ENCODE peak calls at places on chromosomes 4 and X, in ten cellular contexts. Y is RKO, K is cardiac muscle cell, S is SK-N-DZ, F is SJSA1, M is epithelial cell of proximal tubule, L is NCI-H1417, C is AG09319, N is skeletal muscle cell, D is T-helper 9 cell. I is an unnamed sample.

GRCh38 chrX:49276671-49277519 is 7.3 kb downstream of the PPP1R3F start:
- DNase-seq in Y (no peak), L (no peak), S (no peak), D (no peak), M (no peak), F (no peak), C (no peak), K (no peak), N (no peak), I (no peak)

GRCh38 chr4:153127773-153128494 is 76.3 kb upstream of the TRIM2 start:
- DNase-seq in S (peak), D (peak), C (peak), N (no peak), F (peak), Y (peak), L (peak), M (peak), K (peak), I (no peak)

GRCh38 chrX:132833373-132833772 is 125.1 kb downstream of the HS6ST2 start:
- DNase-seq in S (no peak), C (no peak), M (no peak), N (no peak), Y (no peak), F (no peak), D (no peak), L (no peak), K (peak), I (no peak)

GRCh38 chr4:164700471-164700870 is 53.5 kb upstream of the SMIM31 start:
- DNase-seq in D (no peak), N (no peak), M (no peak), C (no peak), F (peak), Y (peak), S (peak), K (peak), L (no peak), I (no peak)

GRCh38 chr4:26407466-26407865 is 82.8 kb downstream of the CCKAR start:
- DNase-seq in K (no peak), N (no peak), F (no peak), Y (no peak), D (no peak), L (no peak), M (no peak), C (no peak), S (no peak), I (no peak)

GRCh38 chrX:119887721-119888425 is 7.8 kb upstream of the AKAP14 start:
- DNase-seq in Y (no peak), S (peak), K (peak), C (no peak), N (no peak), D (peak), L (peak), M (no peak), F (peak), I (no peak)

GRCh38 chrX:87961471-87961870 is 443.9 kb downstream of the KLHL4 start:
- DNase-seq in S (no peak), Y (no peak), C (no peak), L (peak), K (no peak), F (no peak), M (no peak), D (no peak), N (no peak), I (no peak)

GRCh38 chr4:161696957-161697356 is 466.8 kb downstream of the FSTL5 start:
- DNase-seq in F (no peak), S (no peak), Y (no peak), D (no peak), L (no peak), M (no peak), N (no peak), C (no peak), K (no peak), I (no peak)

GRCh38 chr4:24248674-24249644 is 335.4 kb downstream of the DHX15 start:
- DNase-seq in M (no peak), F (no peak), C (no peak), D (no peak), N (no peak), S (peak), Y (no peak), L (no peak), K (peak), I (no peak)

GRCh38 chr4:77599378-77599777 is 6.2 kb upstream of the CXCL13 start:
- DNase-seq in F (peak), Y (peak), N (no peak), S (peak), M (no peak), K (no peak), L (no peak), D (no peak), C (no peak), I (no peak)

GRCh38 chr4:7723625-7724024 is 216.0 kb downstream of the AFAP1 start:
- DNase-seq in M (no peak), Y (no peak), S (no peak), K (no peak), F (no peak), C (no peak), L (no peak), N (no peak), D (no peak), I (no peak)

GRCh38 chr4:95507147-95507546 is 41.6 kb downstream of the UNC5C start:
- DNase-seq in K (no peak), F (no peak), Y (no peak), D (no peak), L (no peak), S (no peak), C (no peak), M (no peak), N (no peak), I (no peak)

GRCh38 chrX:55057691-55058249 is 17.1 kb upstream of the PAGE2B start:
- DNase-seq in N (no peak), D (no peak), S (peak), Y (peak), C (peak), K (peak), M (no peak), F (no peak), L (peak), I (no peak)

GRCh38 chr4:80989921-80990544 is 40.5 kb upstream of the BMP3 start:
- DNase-seq in D (no peak), S (peak), Y (peak), M (peak), F (no peak), K (peak), N (peak), C (peak), L (peak), I (no peak)

GRCh38 chrX:53321216-53321942 is 40.0 kb upstream of the IQSEC2 start:
- DNase-seq in M (no peak), D (no peak), F (no peak), L (no peak), S (no peak), K (peak), Y (no peak), N (no peak), C (no peak), I (no peak)

GRCh38 chr4:105963461-105964400 is 68.5 kb downstream of the NPNT start:
- DNase-seq in C (no peak), D (no peak), F (no peak), M (no peak), Y (no peak), S (no peak), K (no peak), L (no peak), N (no peak), I (no peak)

GRCh38 chr4:16212138-16212782 is 14.0 kb downstream of the TAPT1 start:
- DNase-seq in F (no peak), L (no peak), D (no peak), C (no peak), S (no peak), Y (no peak), M (no peak), K (no peak), N (no peak), I (no peak)

GRCh38 chrX:132375941-132376340 is 112.9 kb downstream of the MBNL3 start:
- DNase-seq in S (no peak), L (no peak), D (no peak), K (no peak), C (no peak), F (no peak), Y (peak), N (no peak), M (no peak), I (no peak)

GRCh38 chr4:1056671-1057402 is 45.4 kb downstream of the FGFRL1 start:
- DNase-seq in C (no peak), N (no peak), M (no peak), D (no peak), Y (no peak), S (no peak), F (no peak), K (no peak), L (no peak), I (no peak)

GRCh38 chrX:43958529-43958928 is 14.7 kb downstream of the NDP start:
- DNase-seq in M (no peak), D (no peak), F (peak), L (peak), Y (peak), C (peak), K (peak), N (peak), S (peak), I (peak)

GRCh38 chr4:146699910-146700309 is 61.2 kb downstream of the POU4F2 start:
- DNase-seq in C (no peak), Y (no peak), S (no peak), K (no peak), L (no peak), F (no peak), M (no peak), N (no peak), D (no peak), I (no peak)

GRCh38 chrX:131792356-131792749 is 230.7 kb upstream of the STK26 start:
- DNase-seq in N (no peak), Y (no peak), L (peak), D (peak), K (no peak), M (no peak), S (peak), F (peak), C (peak), I (peak)

GRCh38 chr4:185341841-185342240 is 53.9 kb downstream of the LRP2BP start:
- DNase-seq in S (no peak), M (no peak), K (no peak), N (no peak), L (no peak), C (no peak), D (no peak), F (no peak), Y (no peak), I (no peak)

GRCh38 chr4:73729534-73730165 is 10.7 kb upstream of the CXCL8 start:
- DNase-seq in L (peak), S (peak), M (no peak), F (peak), C (peak), D (no peak), K (peak), Y (peak), N (peak), I (no peak)

I was measured in cerebellar nuclear complex.